ENCODE peak calls at places on chromosomes 7 and 10, in five cellular contexts. A is GM12878, R is pancreas, B is lung, O is SJSA1. C is an unnamed sample.

GRCh38 chr7:7565018-7565680 is 1.5 kb upstream of the MIOS start:
- DNase-seq in A (no peak), R (no peak), B (no peak), O (no peak), C (no peak)

GRCh38 chr7:108415821-108416536 is 40.3 kb downstream of the NRCAM start:
- DNase-seq in A (peak), R (no peak), B (no peak), O (no peak), C (no peak)

GRCh38 chr7:86991844-86992243 is 67.6 kb downstream of the ELAPOR2 start:
- DNase-seq in A (no peak), R (no peak), B (no peak), O (no peak), C (no peak)

GRCh38 chr7:77989981-77990566 is 191.5 kb downstream of the PHTF2 start:
- DNase-seq in A (no peak), R (no peak), B (no peak), O (no peak), C (peak)

GRCh38 chr10:116769791-116770190 is 27.4 kb upstream of the HSPA12A start:
- DNase-seq in A (no peak), R (no peak), B (no peak), O (no peak), C (no peak)

GRCh38 chr7:363626-364025 is 73.7 kb downstream of the FOXL3 start:
- DNase-seq in A (no peak), R (peak), B (no peak), O (no peak), C (no peak)

GRCh38 chr7:16433568-16434122 is 12.3 kb upstream of the CRPPA start:
- DNase-seq in A (no peak), R (no peak), B (no peak), O (no peak), C (no peak)

GRCh38 chr10:76942556-76943416 is 694.8 kb downstream of the KCNMA1 start:
- DNase-seq in A (no peak), R (no peak), B (no peak), O (no peak), C (no peak)

GRCh38 chr10:57972783-57973182 is 294.9 kb downstream of the IPMK start:
- DNase-seq in A (no peak), R (no peak), B (no peak), O (no peak), C (no peak)

GRCh38 chr7:13021971-13022370 is 334.5 kb downstream of the ARL4A start:
- DNase-seq in A (no peak), R (no peak), B (no peak), O (no peak), C (no peak)

GRCh38 chr7:41755100-41755499 is 52.2 kb upstream of the INHBA start:
- DNase-seq in A (no peak), R (no peak), B (no peak), O (no peak), C (no peak)

DNA sequence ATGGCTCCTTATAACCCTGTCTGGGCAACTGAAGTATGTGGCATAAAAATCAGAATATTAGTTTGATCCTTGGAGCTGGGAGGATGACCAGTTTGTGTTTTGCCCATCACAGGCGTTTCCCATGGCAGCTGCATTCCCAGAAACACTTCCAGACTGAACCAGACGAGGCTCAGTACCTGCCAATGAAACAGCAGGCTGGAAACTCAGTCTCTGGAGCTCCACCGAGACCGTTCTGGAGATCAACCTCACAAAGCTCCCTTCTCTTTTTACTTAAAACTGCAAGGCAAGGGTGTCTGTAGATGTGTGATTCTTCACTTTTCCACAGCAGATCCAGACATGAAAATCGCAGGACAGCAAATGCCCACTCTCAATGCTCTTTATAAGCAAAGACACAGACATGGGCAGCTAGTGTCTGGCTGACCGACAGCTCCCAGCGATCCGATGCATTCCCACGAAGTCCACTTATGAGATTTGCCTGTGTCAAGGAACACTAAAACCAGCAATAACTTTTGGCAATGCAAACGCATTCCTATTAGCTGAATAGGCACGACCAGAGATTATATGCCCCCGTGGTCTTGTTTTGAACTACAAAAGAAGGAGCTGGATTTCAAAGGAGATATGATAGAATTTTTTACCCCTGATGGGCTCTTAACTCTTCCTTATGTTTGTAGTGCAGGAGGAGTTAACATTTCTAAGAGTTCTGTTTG is 72.7 kb downstream of the ADAM12 start:
- DNase-seq in A (no peak), R (no peak), B (no peak), O (no peak), C (no peak)
- H3K27ac ChIP-seq in A (no peak), R (no peak), B (no peak), O (no peak), C (no peak)

GRCh38 chr7:151399906-151400305 is 9.9 kb downstream of the WDR86 start:
- DNase-seq in A (no peak), R (no peak), B (no peak), O (no peak), C (no peak)
- H3K27ac ChIP-seq in A (no peak), R (no peak), B (no peak), O (no peak), C (no peak)

GRCh38 chr10:122292376-122292775 is 21.3 kb downstream of the BTBD16 start:
- DNase-seq in A (no peak), R (no peak), B (no peak), O (no peak), C (no peak)
- H3K27ac ChIP-seq in A (no peak), R (no peak), B (no peak), O (no peak), C (no peak)

DNA sequence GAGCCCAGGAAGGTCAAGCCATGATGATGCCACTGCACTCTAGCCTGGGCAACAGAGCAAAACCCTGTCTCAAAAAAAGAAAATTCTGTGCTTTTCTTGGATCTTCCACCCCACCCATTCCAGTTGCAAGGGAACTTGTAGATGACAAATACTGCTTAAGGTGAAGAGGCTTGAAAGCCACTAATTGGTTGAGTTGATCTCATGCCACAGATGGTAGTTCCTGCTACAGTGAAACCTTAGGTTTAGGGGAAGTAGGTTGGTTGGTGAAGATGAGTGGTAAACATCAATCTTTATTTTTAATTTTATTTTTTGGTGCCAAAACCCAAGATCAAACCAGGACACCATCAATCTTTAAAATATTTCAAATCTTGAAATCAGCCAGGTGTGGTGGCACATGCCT is 2.9 kb upstream of the GDI2 start:
- DNase-seq in A (peak), R (no peak), B (no peak), O (no peak), C (peak)
- H3K27ac ChIP-seq in A (peak), R (no peak), B (no peak), O (no peak), C (no peak)

DNA sequence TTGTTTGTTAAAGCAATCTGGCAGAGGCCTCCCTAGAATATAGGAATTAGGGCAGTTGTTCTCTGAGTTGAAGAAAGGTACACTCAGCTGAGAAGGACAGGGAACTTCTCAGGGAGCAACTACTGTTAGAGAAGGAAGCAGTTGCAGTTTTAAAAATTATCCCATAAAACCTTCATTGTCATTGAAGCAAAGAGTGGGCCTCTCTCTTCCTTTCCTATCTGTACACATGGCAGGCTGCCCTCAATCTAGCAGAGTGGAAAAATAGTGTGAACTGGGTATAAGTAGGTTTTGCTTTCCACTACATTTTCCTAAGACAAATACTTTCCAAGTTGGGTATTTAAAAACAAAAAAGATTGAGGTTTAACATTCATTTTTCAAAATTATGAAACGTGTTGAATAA is 236.7 kb upstream of the KLF14 start:
- DNase-seq in A (no peak), R (no peak), B (no peak), O (no peak), C (no peak)
- H3K27ac ChIP-seq in A (peak), R (no peak), B (no peak), O (no peak), C (peak)

DNA sequence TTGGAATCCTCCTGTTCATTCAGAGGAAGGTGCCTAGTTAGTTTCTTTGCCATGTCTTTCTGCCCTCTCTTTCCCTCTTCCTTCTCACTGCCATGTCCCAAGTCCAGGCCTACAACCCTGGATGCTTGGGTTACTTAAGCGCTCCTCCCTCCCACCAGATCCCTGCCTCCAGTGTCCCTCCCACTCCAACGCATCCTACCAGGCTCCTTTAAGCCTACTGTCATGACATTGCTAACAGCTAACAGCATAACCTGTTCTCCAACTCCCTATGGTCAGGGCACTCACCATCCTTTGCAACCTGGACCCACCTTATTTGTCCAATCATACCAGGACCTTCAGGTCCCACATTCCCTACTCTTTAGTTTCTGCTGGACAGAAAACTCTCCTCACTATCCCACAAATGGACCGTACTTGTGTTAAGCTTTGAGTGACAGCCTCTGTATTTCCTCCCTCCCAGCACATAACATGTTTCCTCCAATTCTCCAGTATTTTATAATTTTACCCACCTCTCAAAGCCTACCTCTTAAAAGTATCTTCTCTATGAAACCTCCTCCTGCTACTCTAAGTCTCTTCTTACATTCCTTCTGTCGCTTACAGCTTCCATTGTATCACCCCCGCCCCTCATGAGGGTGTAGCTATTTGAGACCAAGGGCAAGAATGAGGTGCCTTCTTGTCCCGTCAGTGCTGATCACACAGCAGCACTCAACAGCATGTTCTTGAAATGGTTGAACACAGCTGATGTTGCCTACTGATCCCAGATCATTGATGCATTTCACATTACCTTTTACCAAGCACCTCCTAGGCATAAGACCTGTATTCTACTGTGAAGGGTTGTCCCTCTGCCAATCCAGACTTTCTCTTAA is 1.7 kb downstream of the BLNK start:
- DNase-seq in A (no peak), R (no peak), B (no peak), O (no peak), C (no peak)
- H3K27ac ChIP-seq in A (peak), R (peak), B (no peak), O (no peak), C (no peak)

GRCh38 chr10:78215645-78216044 is 182.0 kb downstream of the RPS24 start:
- DNase-seq in A (no peak), R (no peak), B (no peak), O (no peak), C (no peak)
- H3K27ac ChIP-seq in A (no peak), R (no peak), B (no peak), O (no peak), C (no peak)

GRCh38 chr10:97539523-97540200 is 32.9 kb upstream of the ANKRD2 start:
- DNase-seq in A (no peak), R (peak), B (no peak), O (no peak), C (no peak)
- H3K27ac ChIP-seq in A (no peak), R (no peak), B (no peak), O (no peak), C (no peak)

DNA sequence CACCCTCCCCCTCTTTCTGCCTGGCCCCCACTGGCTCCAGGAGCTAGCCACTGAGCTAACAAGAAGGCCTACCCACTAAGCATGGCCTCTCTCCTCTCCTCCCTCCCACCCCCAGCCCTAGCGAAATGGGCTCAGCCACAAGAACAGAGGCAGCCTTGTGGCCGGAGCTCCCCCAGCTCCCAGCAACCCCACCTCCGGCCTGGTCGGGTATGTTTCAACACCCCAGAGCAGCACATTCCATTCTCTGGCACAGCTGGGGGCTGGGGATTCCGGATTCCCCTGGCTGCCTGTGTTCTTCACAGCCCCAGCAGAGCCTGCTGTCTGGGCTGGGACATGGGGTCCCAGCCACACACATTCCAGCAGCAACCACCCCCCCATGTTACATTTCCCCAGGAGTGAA is 9.0 kb downstream of the SFRP5 start:
- DNase-seq in A (no peak), R (no peak), B (no peak), O (no peak), C (no peak)
- H3K27ac ChIP-seq in A (no peak), R (peak), B (no peak), O (no peak), C (no peak)

GRCh38 chr10:103215601-103216000 is 22.5 kb upstream of the NT5C2 start:
- DNase-seq in A (no peak), R (no peak), B (no peak), O (no peak), C (no peak)
- H3K27ac ChIP-seq in A (no peak), R (no peak), B (no peak), O (peak), C (no peak)